ENCODE peak calls at places on chromosomes 3 and 15, in five cellular contexts. J is aorta, F is colonic mucosa, W is tibial nerve, K is K562. T is an unnamed sample.

GRCh38 chr3:43270078-43270477 is 16.3 kb upstream of the SNRK start:
- DNase-seq in J (no peak), F (no peak), W (no peak), K (no peak), T (no peak)

GRCh38 chr3:67460841-67461240 is 193.6 kb downstream of the SUCLG2 start:
- DNase-seq in J (no peak), F (no peak), W (no peak), K (no peak), T (no peak)

GRCh38 chr15:48096813-48097212 is 24.0 kb upstream of the SLC24A5 start:
- DNase-seq in J (no peak), F (no peak), W (no peak), K (no peak), T (no peak)

GRCh38 chr15:34243226-34243625 is 18.4 kb downstream of the EMC4 start:
- DNase-seq in J (no peak), F (no peak), W (no peak), K (no peak), T (no peak)

GRCh38 chr3:133854971-133855370 is 40.7 kb downstream of the RAB6B start:
- DNase-seq in J (no peak), F (no peak), W (no peak), K (no peak), T (no peak)

GRCh38 chr3:143439785-143440184 is 320.2 kb downstream of the CHST2 start:
- DNase-seq in J (no peak), F (no peak), W (no peak), K (no peak), T (no peak)

GRCh38 chr3:143237036-143237688 is 117.6 kb downstream of the CHST2 start:
- DNase-seq in J (no peak), F (no peak), W (no peak), K (no peak), T (no peak)

GRCh38 chr3:194536883-194537637 is 50.3 kb upstream of the ATP13A3 start:
- DNase-seq in J (peak; percentile 66), F (peak; percentile 92), W (no peak), K (no peak), T (no peak)

GRCh38 chr15:39887832-39888231 is 32.2 kb downstream of the GPR176 start:
- DNase-seq in J (no peak), F (peak; percentile 70), W (no peak), K (no peak), T (no peak)

GRCh38 chr3:57627976-57628375 is 30.8 kb upstream of the ARF4 start:
- DNase-seq in J (no peak), F (no peak), W (no peak), K (no peak), T (no peak)

GRCh38 chr15:52370010-52370409 is 74.4 kb upstream of the MYO5C start:
- DNase-seq in J (peak; percentile 60), F (peak; percentile 26), W (no peak), K (no peak), T (no peak)

GRCh38 chr3:188001052-188001567 is 152.8 kb upstream of the LPP start:
- DNase-seq in J (no peak), F (no peak), W (no peak), K (no peak), T (no peak)

GRCh38 chr15:95664435-95664834 is 666.1 kb upstream of the NR2F2 start:
- DNase-seq in J (no peak), F (no peak), W (no peak), K (no peak), T (no peak)

GRCh38 chr3:176403531-176403930 is 793.8 kb downstream of the TBL1XR1 start:
- DNase-seq in J (no peak), F (no peak), W (no peak), K (no peak), T (no peak)

GRCh38 chr3:69299344-69299743 is 86.5 kb downstream of the FRMD4B start:
- DNase-seq in J (no peak), F (no peak), W (no peak), K (no peak), T (no peak)

GRCh38 chr3:61704807-61705206 is 143.4 kb downstream of the PTPRG start:
- DNase-seq in J (no peak), F (no peak), W (no peak), K (no peak), T (no peak)

GRCh38 chr3:172158741-172159140 is 119.4 kb downstream of the FNDC3B start:
- DNase-seq in J (no peak), F (no peak), W (no peak), K (no peak), T (no peak)

GRCh38 chr3:133213942-133214341 is 175.8 kb downstream of the TMEM108 start:
- DNase-seq in J (no peak), F (no peak), W (no peak), K (no peak), T (no peak)

GRCh38 chr15:99729920-99730319 is 3.3 kb downstream of the LYSMD4 start:
- DNase-seq in J (no peak), F (peak; percentile 29), W (no peak), K (no peak), T (no peak)

GRCh38 chr3:99344216-99344615 is 294.2 kb upstream of the COL8A1 start:
- DNase-seq in J (no peak), F (no peak), W (no peak), K (no peak), T (no peak)

GRCh38 chr15:34239151-34239761 is 14.4 kb downstream of the EMC4 start:
- DNase-seq in J (no peak), F (no peak), W (no peak), K (no peak), T (no peak)

GRCh38 chr3:69948246-69948862 is 51.2 kb upstream of the SAMMSON start:
- DNase-seq in J (no peak), F (no peak), W (no peak), K (peak; percentile 8), T (no peak)

GRCh38 chr3:23202921-23203650 is at the start of gene UBE2E2:
- DNase-seq in J (peak; percentile 81), F (peak; percentile 52), W (peak; percentile 41), K (peak; percentile 96), T (peak; percentile 21)

GRCh38 chr3:50370594-50370993 is 11.3 kb upstream of the TMEM115 start:
- DNase-seq in J (no peak), F (no peak), W (no peak), K (no peak), T (no peak)

GRCh38 chr15:40957581-40958051 is 4.3 kb downstream of the CHAC1 start:
- DNase-seq in J (peak; percentile 81), F (peak; percentile 58), W (no peak), K (no peak), T (no peak)

GRCh38 chr3:133841196-133841595 is 35.6 kb downstream of the SRPRB start:
- DNase-seq in J (no peak), F (no peak), W (no peak), K (no peak), T (no peak)

GRCh38 chr15:85440451-85440850 is 60.0 kb downstream of the AKAP13 start:
- DNase-seq in J (no peak), F (no peak), W (no peak), K (no peak), T (no peak)
- H3K4me1 ChIP-seq in J (peaks cover 6% of the 10 kb centered on the region), F (peaks cover 6% of the 10 kb centered on the region), W (peaks cover 26% of the 10 kb centered on the region), K (no peaks in the 10 kb centered on the region), T (peaks cover 26% of the 10 kb centered on the region)

GRCh38 chr3:49153349-49153912 is 12.7 kb downstream of the CCDC71 start:
- DNase-seq in J (no peak), F (no peak), W (no peak), K (no peak), T (no peak)
- H3K27me3 ChIP-seq in J (no peaks in the 10 kb centered on the region), F (no peaks in the 10 kb centered on the region), W (no peaks in the 10 kb centered on the region), K (no peaks in the 10 kb centered on the region), T (no peaks in the 10 kb centered on the region)

GRCh38 chr3:196969001-196969659 is 497 bp upstream of the PIGZ start:
- DNase-seq in J (no peak), F (no peak), W (no peak), K (peak; percentile 70), T (peak; percentile 24)

GRCh38 chr3:196970547-196971093 is 2.0 kb upstream of the PIGZ start:
- DNase-seq in J (no peak), F (no peak), W (no peak), K (no peak), T (no peak)

GRCh38 chr3:196968233-196969000 is at the start of gene PIGZ:
- DNase-seq in J (no peak), F (peak; percentile 63), W (no peak), K (peak; percentile 85), T (no peak)

GRCh38 chr3:196971094-196971698 is 2.6 kb upstream of the PIGZ start:
- DNase-seq in J (no peak), F (no peak), W (no peak), K (peak; percentile 36), T (no peak)

DNA sequence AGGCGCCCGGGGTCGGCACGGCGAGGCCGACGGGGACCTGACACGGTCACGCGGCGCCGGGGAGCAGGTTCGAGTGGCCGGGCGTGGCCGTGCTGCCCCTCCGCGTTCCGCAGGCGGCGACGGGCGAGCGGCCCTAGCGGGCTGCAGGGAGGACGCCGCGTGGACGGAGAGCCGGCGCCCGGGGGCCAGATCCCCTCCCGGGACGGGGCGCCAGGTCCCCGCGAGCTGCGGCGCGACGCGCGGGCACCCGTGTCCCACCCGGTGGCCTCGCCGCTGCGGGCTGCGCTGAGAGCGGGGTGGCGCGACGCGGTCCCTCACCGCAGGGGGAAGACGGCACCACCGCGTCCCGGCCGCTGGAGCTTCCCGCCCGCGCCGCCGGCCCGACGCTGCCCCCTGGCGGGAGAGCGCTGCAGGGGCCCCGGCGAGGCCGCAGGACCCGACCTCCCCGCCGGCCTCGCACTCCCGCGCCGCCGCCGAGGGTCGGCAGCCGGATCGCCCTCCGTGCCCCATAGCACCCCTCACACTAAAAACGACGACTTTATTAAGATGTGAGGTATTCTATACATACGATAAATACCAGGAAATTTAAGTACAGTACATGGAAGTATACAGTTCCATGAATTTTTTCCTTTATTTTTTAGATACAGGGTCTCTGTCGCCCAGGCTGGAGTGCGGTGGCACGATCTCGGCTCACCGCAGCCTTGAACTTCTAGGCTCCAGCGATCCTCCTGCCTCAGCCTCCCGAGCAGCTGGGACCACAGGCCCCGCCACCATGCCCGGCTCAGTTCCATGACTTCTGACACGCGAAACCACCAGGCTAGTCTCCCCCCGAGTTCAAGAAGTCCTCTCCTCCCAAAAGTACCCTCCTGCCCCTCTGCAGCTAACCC is 1.3 kb upstream of the PIGZ start:
- DNase-seq in J (peak; percentile 74), F (peak; percentile 68), W (no peak), K (peak; percentile 88), T (peak; percentile 71)
- H3K4me1 ChIP-seq in J (no peaks in the 10 kb centered on the region), F (peaks cover 9% of the 10 kb centered on the region), W (no peaks in the 10 kb centered on the region), K (peaks cover 32% of the 10 kb centered on the region), T (no peaks in the 10 kb centered on the region)

GRCh38 chr3:73069775-73070444 is 8.5 kb downstream of the EBLN2 start:
- DNase-seq in J (no peak), F (no peak), W (no peak), K (no peak), T (no peak)

GRCh38 chr3:73071952-73072351 is 10.5 kb downstream of the EBLN2 start:
- DNase-seq in J (no peak), F (no peak), W (no peak), K (no peak), T (no peak)

GRCh38 chr3:73070675-73071575 is 9.5 kb downstream of the EBLN2 start:
- DNase-seq in J (no peak), F (no peak), W (no peak), K (no peak), T (no peak)

GRCh38 chr3:73068419-73068818 is 7.0 kb downstream of the EBLN2 start:
- DNase-seq in J (no peak), F (no peak), W (no peak), K (no peak), T (no peak)

DNA sequence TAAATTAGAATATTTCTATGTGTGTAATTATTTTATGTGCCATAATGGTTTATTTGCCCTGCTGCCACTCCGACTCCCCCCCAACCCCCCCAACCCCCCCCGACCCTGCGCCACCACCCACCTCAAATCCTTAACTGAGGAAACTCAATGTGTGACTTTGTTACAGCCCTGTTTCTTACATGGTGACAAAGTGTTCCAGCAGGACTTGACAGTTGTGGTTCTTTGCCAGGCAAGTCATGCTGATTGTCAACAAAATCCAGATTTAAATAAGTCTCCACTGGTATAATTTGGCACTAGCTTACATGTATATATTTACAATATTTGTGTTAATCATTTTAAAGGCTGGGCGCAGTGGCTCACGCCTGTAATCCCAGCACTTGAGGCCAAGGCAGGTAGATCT is 7.7 kb downstream of the EBLN2 start:
- DNase-seq in J (no peak), F (no peak), W (no peak), K (no peak), T (no peak)
- H3K27me3 ChIP-seq in J (no peaks in the 10 kb centered on the region), F (no peaks in the 10 kb centered on the region), W (no peaks in the 10 kb centered on the region), K (no peaks in the 10 kb centered on the region), T (no peaks in the 10 kb centered on the region)

T was measured in CD8-positive, alpha-beta memory T cell.